ENCODE peak calls at places on chromosomes 12 and 14, in four cellular contexts. One of them, this sample, is unnamed.

GRCh38 chr12:62291888-62292760 is 31.9 kb downstream of the USP15 start:
- DNase-seq in ACHN: peak
- DNase-seq in BJ: no peak
- DNase-seq in NCI-H460: no peak
- DNase-seq in this sample: no peak

GRCh38 chr14:54487771-54488170 is 1.0 kb downstream of the GMFB start:
- DNase-seq in ACHN: peak
- DNase-seq in NCI-H460: no peak
- DNase-seq in BJ: no peak
- DNase-seq in this sample: no peak

GRCh38 chr14:96735509-96735908 is 61.7 kb upstream of the VRK1 start:
- DNase-seq in ACHN: no peak
- DNase-seq in BJ: no peak
- DNase-seq in NCI-H460: no peak
- DNase-seq in this sample: no peak

GRCh38 chr12:132133952-132134652 is 10.0 kb downstream of the DDX51 start:
- DNase-seq in BJ: no peak
- DNase-seq in NCI-H460: no peak
- DNase-seq in ACHN: no peak
- DNase-seq in this sample: no peak

GRCh38 chr14:32508281-32508680 is 179.2 kb downstream of the AKAP6 start:
- DNase-seq in NCI-H460: peak
- DNase-seq in BJ: no peak
- DNase-seq in ACHN: no peak
- DNase-seq in this sample: no peak

GRCh38 chr14:103398427-103399195 is 13.4 kb downstream of the MARK3 start:
- DNase-seq in BJ: no peak
- DNase-seq in ACHN: peak
- DNase-seq in NCI-H460: no peak
- DNase-seq in this sample: no peak

GRCh38 chr14:79543966-79544365 is 667.3 kb downstream of the DIO2 start:
- DNase-seq in ACHN: peak
- DNase-seq in BJ: no peak
- DNase-seq in NCI-H460: peak
- DNase-seq in this sample: no peak

GRCh38 chr14:104601786-104602185 is 2.8 kb downstream of the TMEM179 start:
- DNase-seq in ACHN: no peak
- DNase-seq in BJ: no peak
- DNase-seq in NCI-H460: no peak
- DNase-seq in this sample: no peak